ENCODE peak calls at places on chromosomes 7 and 10, in four cellular contexts. W, G, A and N are unnamed samples.

GRCh38 chr7:24069751-24070150 is 214.2 kb upstream of the NPY start:
- DNase-seq in W (no peak), A (no peak), G (no peak), N (no peak)

GRCh38 chr10:96548589-96548988 is 34.9 kb upstream of the TLL2 start:
- DNase-seq in G (no peak), A (no peak), W (no peak), N (no peak)

GRCh38 chr7:84040365-84040764 is 154.2 kb downstream of the SEMA3A start:
- DNase-seq in W (peak), G (no peak), A (no peak), N (no peak)

GRCh38 chr10:6095810-6096209 is 7.0 kb downstream of the RBM17 start:
- DNase-seq in W (no peak), A (no peak), G (no peak), N (no peak)

GRCh38 chr7:81150951-81151361 is 232.1 kb upstream of the SEMA3C start:
- DNase-seq in A (no peak), W (no peak), G (no peak), N (no peak)

GRCh38 chr7:17307033-17307432 is 8.6 kb downstream of the AHR start:
- DNase-seq in A (no peak), W (no peak), G (no peak), N (no peak)

GRCh38 chr7:75689246-75690099 is 49.3 kb downstream of the HIP1 start:
- DNase-seq in G (no peak), A (no peak), W (no peak), N (no peak)

GRCh38 chr7:2968176-2968575 is 75.5 kb downstream of the CARD11 start:
- DNase-seq in W (no peak), A (no peak), G (no peak), N (no peak)

GRCh38 chr7:100358027-100358856 is at the start of gene PILRB:
- DNase-seq in G (no peak), W (no peak), A (peak), N (no peak)

GRCh38 chr7:140667476-140667875 is 5.3 kb upstream of the ADCK2 start:
- DNase-seq in A (no peak), W (no peak), G (no peak), N (no peak)

GRCh38 chr7:125010540-125010939 is 80.9 kb upstream of the POT1 start:
- DNase-seq in A (no peak), G (no peak), W (no peak), N (no peak)

GRCh38 chr7:100546129-100546867 is 7.3 kb downstream of the AGFG2 start:
- DNase-seq in W (no peak), G (no peak), A (no peak), N (no peak)

GRCh38 chr7:65325793-65326432 is 47.7 kb upstream of the ZNF92 start:
- DNase-seq in G (no peak), W (no peak), A (no peak), N (no peak)

GRCh38 chr7:130369110-130369711 is 11.1 kb upstream of the CPA1 start:
- DNase-seq in W (no peak), A (no peak), G (no peak), N (no peak)

GRCh38 chr10:14598809-14599764 is 175.6 kb downstream of the FAM107B start:
- DNase-seq in W (no peak), A (no peak), G (no peak), N (no peak)

DNA sequence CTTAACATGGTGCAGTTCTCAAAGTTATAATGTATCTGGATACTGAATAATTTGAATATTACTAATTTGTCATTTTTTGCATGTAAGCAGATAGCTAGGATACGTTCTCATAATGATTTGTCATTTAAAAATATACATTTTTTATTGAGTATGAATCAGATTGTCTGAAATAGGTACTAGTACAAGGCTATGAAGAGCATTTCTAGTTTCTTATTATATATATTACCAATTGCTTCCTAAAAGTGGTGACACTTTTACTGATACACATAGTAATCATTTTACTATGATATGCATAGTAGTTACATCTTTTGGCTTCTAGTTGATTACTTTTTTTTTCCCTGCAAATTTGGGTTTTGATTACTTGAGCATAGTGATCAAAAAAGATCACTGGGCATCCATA is 26.4 kb downstream of the RAB18 start:
- DNase-seq in A (no peak), G (no peak), W (no peak), N (no peak)
- TF ChIP-seq CTCF in A (no peak), G (no peak), W (no peak), N (no peak)

GRCh38 chr10:80165173-80165572 is 32.6 kb downstream of the PLAC9 start:
- DNase-seq in A (peak), G (peak), W (no peak), N (no peak)
- TF ChIP-seq CTCF in A (no peak), G (no peak), W (no peak), N (no peak)

GRCh38 chr10:88260329-88261051 is 322.6 kb downstream of the RNLS start:
- DNase-seq in W (no peak), A (no peak), G (no peak), N (no peak)
- TF ChIP-seq CTCF in W (no peak), A (no peak), G (no peak), N (no peak)

GRCh38 chr10:101618871-101619270 is 30.8 kb downstream of the DPCD start:
- DNase-seq in W (no peak), A (no peak), G (no peak), N (no peak)
- TF ChIP-seq CTCF in W (no peak), A (no peak), G (no peak), N (no peak)

DNA sequence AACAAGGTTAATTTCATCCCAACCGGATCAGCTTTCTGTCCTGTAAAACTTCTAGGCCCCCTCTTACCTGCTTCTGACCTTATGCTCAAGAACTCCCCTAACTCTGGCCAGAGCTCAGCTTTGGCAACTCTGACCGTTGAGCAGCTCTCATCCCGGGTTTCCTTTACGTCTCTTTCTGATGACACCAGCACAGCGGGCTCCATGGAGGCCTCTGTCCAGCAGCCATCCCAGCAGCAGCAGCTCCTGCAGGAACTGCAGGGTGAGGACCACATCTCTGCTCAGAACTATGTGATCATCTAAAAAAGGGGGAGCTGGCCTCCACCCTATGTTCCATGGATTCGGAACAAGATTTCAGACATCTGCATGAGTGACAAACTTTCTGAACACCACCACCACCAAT is 117.6 kb downstream of the GLCCI1 start:
- DNase-seq in W (no peak), G (no peak), A (no peak), N (no peak)
- TF ChIP-seq CTCF in W (no peak), G (no peak), A (no peak), N (no peak)